ENCODE peak calls at places on chromosomes 13 and 19, in five cellular contexts. J is suprapubic skin, T is PC-3, Q is NCI-H345, H is H1. E is an unnamed sample.
A peak's percentile ranks its signal among the peaks of the same experiment; 100 is the strongest.

GRCh38 chr19:42191855-42192254 is 25.6 kb downstream of the DEDD2 start:
- DNase-seq in J (no peak), T (peak; percentile 96), Q (peak; percentile 87), H (no peak), E (peak; percentile 23)

GRCh38 chr19:16273005-16273404 is 51.6 kb upstream of the KLF2 start:
- DNase-seq in J (no peak), T (no peak), Q (no peak), H (no peak), E (no peak)

GRCh38 chr19:50772408-50773311 is 2.4 kb downstream of the GPR32 start:
- DNase-seq in J (no peak), T (peak; percentile 39), Q (no peak), H (no peak), E (no peak)

GRCh38 chr19:39411832-39412099 is 703 bp upstream of the PLEKHG2 start:
- DNase-seq in J (peak; percentile 96), T (peak; percentile 86), Q (peak; percentile 96), H (no peak), E (peak; percentile 72)

GRCh38 chr13:70723732-70724131 is 615.5 kb upstream of the KLHL1 start:
- DNase-seq in J (no peak), T (peak; percentile 42), Q (peak; percentile 4), H (no peak), E (no peak)

GRCh38 chr19:36040495-36040894 is 7.8 kb upstream of the CLIP3 start:
- DNase-seq in J (no peak), T (no peak), Q (no peak), H (no peak), E (no peak)

GRCh38 chr19:41702208-41702651 is 6.2 kb upstream of the CEACAM5 start:
- DNase-seq in J (no peak), T (peak; percentile 51), Q (no peak), H (no peak), E (no peak)

GRCh38 chr19:5308471-5309437 is 31.9 kb downstream of the PTPRS start:
- DNase-seq in J (no peak), T (no peak), Q (peak; percentile 81), H (no peak), E (no peak)

GRCh38 chr13:114111577-114111976 is 20.8 kb downstream of the RASA3 start:
- DNase-seq in J (no peak), T (no peak), Q (no peak), H (no peak), E (no peak)

GRCh38 chr13:42064966-42065365 is 16.5 kb downstream of the DGKH start:
- DNase-seq in J (no peak), T (no peak), Q (no peak), H (no peak), E (no peak)

GRCh38 chr13:98094678-98095266 is 48.1 kb upstream of the FARP1 start:
- DNase-seq in J (no peak), T (no peak), Q (no peak), H (no peak), E (no peak)

GRCh38 chr13:49791214-49791752 is 1.2 kb downstream of the KPNA3 start:
- DNase-seq in J (no peak), T (peak; percentile 30), Q (no peak), H (no peak), E (no peak)

GRCh38 chr19:19531951-19532805 is 3.5 kb downstream of the YJEFN3 start:
- DNase-seq in J (peak; percentile 94), T (peak; percentile 81), Q (peak; percentile 53), H (no peak), E (peak; percentile 24)

GRCh38 chr13:35470671-35471465 is 5.6 kb downstream of the MAB21L1 start:
- DNase-seq in J (peak; percentile 78), T (no peak), Q (no peak), H (no peak), E (no peak)

GRCh38 chr13:95160112-95160906 is 140.9 kb downstream of the ABCC4 start:
- DNase-seq in J (no peak), T (peak; percentile 39), Q (peak; percentile 34), H (no peak), E (no peak)

GRCh38 chr19:45664575-45664974 is 3.4 kb upstream of the GIPR start:
- DNase-seq in J (no peak), T (no peak), Q (no peak), H (no peak), E (no peak)

GRCh38 chr13:46606915-46607413 is 54.0 kb downstream of the LRCH1 start:
- DNase-seq in J (no peak), T (no peak), Q (no peak), H (no peak), E (no peak)

GRCh38 chr19:49427855-49428546 is 2.8 kb downstream of the GFY start:
- DNase-seq in J (peak; percentile 65), T (peak; percentile 43), Q (peak; percentile 34), H (no peak), E (no peak)

GRCh38 chr19:13408889-13409518 is 97.3 kb downstream of the CACNA1A start:
- DNase-seq in J (no peak), T (no peak), Q (no peak), H (no peak), E (no peak)

GRCh38 chr13:82688400-82688999 is 1193.8 kb downstream of the SLITRK1 start:
- DNase-seq in J (no peak), T (peak; percentile 10), Q (peak; percentile 4), H (no peak), E (no peak)

GRCh38 chr13:20431080-20431479 is 94.6 kb downstream of the CRYL1 start:
- DNase-seq in J (no peak), T (no peak), Q (no peak), H (no peak), E (no peak)

GRCh38 chr19:50679177-50680125 is 30.2 kb downstream of the C19orf81 start:
- DNase-seq in J (peak; percentile 86), T (peak; percentile 88), Q (no peak), H (no peak), E (no peak)

GRCh38 chr13:114077938-114078335 is 54.5 kb downstream of the RASA3 start:
- DNase-seq in J (peak; percentile 74), T (no peak), Q (no peak), H (no peak), E (no peak)

GRCh38 chr19:33905937-33906577 is 109.4 kb downstream of the KCTD15 start:
- DNase-seq in J (peak; percentile 86), T (peak; percentile 57), Q (no peak), H (no peak), E (no peak)

GRCh38 chr13:103299079-103299478 is 232.9 kb upstream of the SLC10A2 start:
- DNase-seq in J (no peak), T (peak; percentile 6), Q (no peak), H (peak; percentile 23), E (no peak)

GRCh38 chr13:50235604-50236003 is 220.4 kb downstream of the KCNRG start:
- DNase-seq in J (no peak), T (no peak), Q (no peak), H (no peak), E (no peak)

GRCh38 chr19:4186087-4186993 is 3.9 kb downstream of the ANKRD24 start:
- DNase-seq in J (no peak), T (peak; percentile 78), Q (peak; percentile 65), H (peak; percentile 66), E (peak; percentile 20)

GRCh38 chr13:46149272-46150133 is 32.5 kb downstream of the LCP1 start:
- DNase-seq in J (no peak), T (peak; percentile 46), Q (no peak), H (no peak), E (no peak)

GRCh38 chr19:12967907-12968306 is 1.5 kb upstream of the DAND5 start:
- DNase-seq in J (no peak), T (peak; percentile 50), Q (no peak), H (no peak), E (no peak)

E was measured in DMS79.